ENCODE peak calls at places on chromosomes 4 and X, in four cellular contexts. One of them, this sample, is unnamed.

GRCh38 chr4:92304636-92305035 is 870 bp downstream of the GRID2 start:
- DNase-seq in GM06990: no peak
- DNase-seq in T-helper 1 cell: no peak
- DNase-seq in RWPE2: no peak
- DNase-seq in this sample: no peak

GRCh38 chr4:163544407-163545038 is 50.0 kb downstream of the TMA16 start:
- DNase-seq in RWPE2: no peak
- DNase-seq in T-helper 1 cell: peak
- DNase-seq in GM06990: peak
- DNase-seq in this sample: peak

GRCh38 chrX:138128025-138128671 is 562.2 kb downstream of the ZIC3 start:
- DNase-seq in T-helper 1 cell: no peak
- DNase-seq in RWPE2: no peak
- DNase-seq in GM06990: peak
- DNase-seq in this sample: peak

GRCh38 chr4:124804041-124804440 is 91.5 kb upstream of the ANKRD50 start:
- DNase-seq in GM06990: no peak
- DNase-seq in T-helper 1 cell: no peak
- DNase-seq in RWPE2: no peak
- DNase-seq in this sample: no peak

GRCh38 chr4:47372561-47372960 is 90.9 kb downstream of the COMMD8 start:
- DNase-seq in RWPE2: no peak
- DNase-seq in GM06990: no peak
- DNase-seq in T-helper 1 cell: no peak
- DNase-seq in this sample: no peak

GRCh38 chr4:146132445-146132844 is 43.1 kb upstream of the LSM6 start:
- DNase-seq in RWPE2: no peak
- DNase-seq in T-helper 1 cell: no peak
- DNase-seq in GM06990: peak
- DNase-seq in this sample: no peak

GRCh38 chrX:43975747-43976146 is 2.6 kb upstream of the NDP start:
- DNase-seq in RWPE2: no peak
- DNase-seq in GM06990: no peak
- DNase-seq in T-helper 1 cell: no peak
- DNase-seq in this sample: no peak

GRCh38 chrX:153907456-153907855 is 3.0 kb downstream of the AVPR2 start:
- DNase-seq in RWPE2: no peak
- DNase-seq in GM06990: no peak
- DNase-seq in T-helper 1 cell: no peak
- DNase-seq in this sample: no peak

GRCh38 chr4:7195138-7195510 is 2.8 kb downstream of the SORCS2 start:
- DNase-seq in GM06990: no peak
- DNase-seq in T-helper 1 cell: no peak
- DNase-seq in RWPE2: no peak
- DNase-seq in this sample: no peak

GRCh38 chr4:41935652-41936021 is 408 bp downstream of the TMEM33 start:
- DNase-seq in RWPE2: no peak
- DNase-seq in GM06990: no peak
- DNase-seq in T-helper 1 cell: no peak
- DNase-seq in this sample: peak

GRCh38 chr4:92387459-92388069 is 83.8 kb downstream of the GRID2 start:
- DNase-seq in GM06990: no peak
- DNase-seq in RWPE2: no peak
- DNase-seq in T-helper 1 cell: no peak
- DNase-seq in this sample: peak

GRCh38 chrX:119887721-119888425 is 7.8 kb upstream of the AKAP14 start:
- DNase-seq in T-helper 1 cell: peak
- DNase-seq in GM06990: peak
- DNase-seq in RWPE2: peak
- DNase-seq in this sample: peak

This sample was measured in HepG2.